ENCODE peak calls at places on chromosomes 13 and 19, in ten cellular contexts. Z, M, N, V, K, F, B, C, T and U are unnamed samples.

GRCh38 chr13:86757236-86757978 is 913.8 kb upstream of the SLITRK5 start:
- DNase-seq in T (no peak), B (no peak), V (no peak), Z (no peak), K (no peak), N (no peak), C (no peak), F (no peak), M (no peak), U (no peak)

GRCh38 chr19:17479325-17479791 is 9.0 kb downstream of the SLC27A1 start:
- DNase-seq in K (no peak), V (no peak), T (no peak), N (no peak), B (peak), Z (peak), F (no peak), M (no peak), C (peak), U (no peak)

GRCh38 chr19:29850482-29850881 is 38.7 kb downstream of the CCNE1 start:
- DNase-seq in N (no peak), M (no peak), Z (no peak), F (no peak), T (no peak), K (no peak), V (no peak), C (no peak), B (no peak), U (no peak)

GRCh38 chr19:48135411-48135810 is 24.8 kb upstream of the PLA2G4C start:
- DNase-seq in M (no peak), C (no peak), K (peak), N (no peak), T (no peak), Z (no peak), V (no peak), F (no peak), B (no peak), U (no peak)

GRCh38 chr13:77511552-77511951 is 24.0 kb upstream of the SCEL start:
- DNase-seq in B (no peak), C (no peak), V (no peak), Z (no peak), F (no peak), T (no peak), K (no peak), N (no peak), M (no peak), U (no peak)

GRCh38 chr13:27341616-27342015 is 71.0 kb downstream of the RASL11A start:
- DNase-seq in T (no peak), B (no peak), Z (peak), F (no peak), M (no peak), N (no peak), C (no peak), K (no peak), V (no peak), U (no peak)

GRCh38 chr13:48600374-48601364 is 53.1 kb upstream of the CYSLTR2 start:
- DNase-seq in F (no peak), M (no peak), B (peak), V (peak), Z (peak), C (peak), N (peak), K (no peak), T (no peak), U (peak)

GRCh38 chr13:100125946-100126345 is 37.1 kb downstream of the PCCA start:
- DNase-seq in F (no peak), T (no peak), B (no peak), Z (no peak), M (no peak), C (no peak), N (no peak), K (no peak), V (no peak), U (no peak)

GRCh38 chr19:10368101-10368803 is 12.1 kb downstream of the TYK2 start:
- DNase-seq in F (no peak), Z (no peak), M (no peak), T (no peak), B (no peak), V (no peak), K (no peak), N (no peak), C (no peak), U (no peak)

GRCh38 chr19:10201176-10201575 is 6.4 kb upstream of the DNMT1 start:
- DNase-seq in K (no peak), M (no peak), B (no peak), N (no peak), V (no peak), C (no peak), Z (no peak), T (no peak), F (no peak), U (no peak)

GRCh38 chr19:39203372-39204341 is at the start of gene SYCN:
- DNase-seq in N (no peak), M (no peak), F (no peak), V (no peak), C (no peak), K (no peak), T (no peak), Z (no peak), B (no peak), U (no peak)

GRCh38 chr13:97537110-97537509 is 103.1 kb downstream of the RAP2A start:
- DNase-seq in K (no peak), B (no peak), F (no peak), M (no peak), Z (no peak), V (no peak), T (no peak), C (no peak), N (no peak), U (no peak)
- H3K4me3 ChIP-seq in K (no peak), B (no peak), F (no peak), M (no peak), Z (no peak), V (no peak), T (no peak), C (no peak), N (no peak), U (no peak)

GRCh38 chr13:41605319-41606285 is 148.3 kb downstream of the RGCC start:
- DNase-seq in F (no peak), T (no peak), M (no peak), C (no peak), B (no peak), N (no peak), K (no peak), V (no peak), Z (no peak), U (no peak)
- TF ChIP-seq CTCF in F (no peak), T (no peak), M (no peak), C (no peak), B (peak), N (no peak), K (no peak), V (no peak), Z (no peak), U (peak)

GRCh38 chr19:3690551-3691371 is 9.5 kb downstream of the PIP5K1C start:
- DNase-seq in Z (no peak), K (no peak), C (no peak), B (no peak), N (no peak), V (no peak), F (no peak), T (no peak), M (no peak), U (no peak)

GRCh38 chr19:3684817-3685410 is 15.4 kb downstream of the PIP5K1C start:
- DNase-seq in V (no peak), C (no peak), N (no peak), T (no peak), F (no peak), M (no peak), K (no peak), Z (no peak), B (no peak), U (no peak)

GRCh38 chr19:3687393-3687773 is 12.9 kb downstream of the PIP5K1C start:
- DNase-seq in V (no peak), F (no peak), Z (no peak), C (no peak), K (no peak), T (no peak), N (no peak), B (no peak), M (no peak), U (no peak)

GRCh38 chr19:3691372-3691716 is 8.9 kb downstream of the PIP5K1C start:
- DNase-seq in C (no peak), V (no peak), N (no peak), F (no peak), K (no peak), M (no peak), Z (no peak), T (no peak), B (no peak), U (no peak)

GRCh38 chr19:3687774-3688706 is 12.2 kb downstream of the PIP5K1C start:
- DNase-seq in M (no peak), N (no peak), B (no peak), K (peak), C (no peak), V (no peak), Z (no peak), F (peak), T (no peak), U (no peak)
- H3K4me3 ChIP-seq in M (peak), N (no peak), B (no peak), K (peak), C (no peak), V (peak), Z (no peak), F (no peak), T (no peak), U (no peak)

DNA sequence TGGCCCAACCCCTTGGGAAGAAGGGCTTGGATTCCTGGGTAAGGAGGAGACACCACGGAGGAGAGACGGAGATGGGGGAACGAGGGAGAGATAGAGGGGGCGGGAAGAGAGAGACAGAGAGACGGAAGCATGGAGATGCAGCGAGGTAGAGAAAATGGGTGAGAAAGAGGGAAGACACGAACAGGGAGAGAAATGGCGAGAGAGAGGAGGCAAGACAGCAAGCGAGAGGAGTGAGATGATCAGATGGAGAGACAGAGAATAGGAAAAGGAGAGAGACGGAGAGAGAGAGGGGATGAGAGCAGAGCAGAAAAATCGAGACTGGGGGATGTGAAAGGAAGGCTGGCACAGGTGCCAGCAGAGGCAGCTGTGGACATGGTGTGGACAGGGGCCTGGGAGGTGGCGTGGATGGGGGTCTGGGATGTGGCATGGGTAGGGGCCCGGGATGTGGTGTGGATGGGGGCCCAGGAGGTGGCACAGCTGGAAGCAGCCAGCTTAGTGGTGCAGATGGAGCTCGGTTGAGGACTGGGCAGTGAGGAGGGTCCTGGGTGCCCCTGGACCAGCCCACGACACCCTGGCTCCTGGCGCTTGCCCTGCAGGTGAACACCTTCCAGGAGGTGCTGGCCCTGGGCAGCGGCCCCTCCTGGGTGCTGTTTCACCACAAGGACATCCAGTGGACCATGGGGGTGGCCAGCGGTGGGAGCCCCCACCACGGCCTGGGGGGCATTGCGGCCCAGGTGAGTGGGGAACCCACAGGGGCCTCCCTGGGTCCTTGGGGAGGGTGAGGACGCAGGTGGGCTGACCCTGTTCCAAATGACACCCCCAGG is 33.9 kb downstream of the HPN start:
- DNase-seq in V (no peak), T (no peak), C (no peak), B (no peak), M (no peak), F (no peak), K (no peak), N (no peak), Z (no peak), U (no peak)
- TF ChIP-seq CTCF in V (no peak), T (no peak), C (no peak), B (no peak), M (no peak), F (no peak), K (no peak), N (no peak), Z (no peak), U (no peak)

GRCh38 chr19:43700368-43701015 is 15.4 kb upstream of the IRGC start:
- DNase-seq in T (peak), N (peak), C (peak), K (peak), F (no peak), Z (peak), V (no peak), B (peak), M (peak), U (no peak)

GRCh38 chr19:43704002-43704705 is 11.7 kb upstream of the IRGC start:
- DNase-seq in C (no peak), V (no peak), F (no peak), N (no peak), M (no peak), K (peak), B (no peak), Z (no peak), T (no peak), U (no peak)

GRCh38 chr19:43697295-43697694 is 18.6 kb upstream of the IRGC start:
- DNase-seq in N (no peak), Z (no peak), B (no peak), V (no peak), K (no peak), T (no peak), C (no peak), F (no peak), M (no peak), U (no peak)

GRCh38 chr19:43695985-43696729 is 19.7 kb upstream of the IRGC start:
- DNase-seq in K (no peak), V (no peak), B (no peak), M (no peak), T (no peak), F (no peak), Z (no peak), N (no peak), C (no peak), U (no peak)

DNA sequence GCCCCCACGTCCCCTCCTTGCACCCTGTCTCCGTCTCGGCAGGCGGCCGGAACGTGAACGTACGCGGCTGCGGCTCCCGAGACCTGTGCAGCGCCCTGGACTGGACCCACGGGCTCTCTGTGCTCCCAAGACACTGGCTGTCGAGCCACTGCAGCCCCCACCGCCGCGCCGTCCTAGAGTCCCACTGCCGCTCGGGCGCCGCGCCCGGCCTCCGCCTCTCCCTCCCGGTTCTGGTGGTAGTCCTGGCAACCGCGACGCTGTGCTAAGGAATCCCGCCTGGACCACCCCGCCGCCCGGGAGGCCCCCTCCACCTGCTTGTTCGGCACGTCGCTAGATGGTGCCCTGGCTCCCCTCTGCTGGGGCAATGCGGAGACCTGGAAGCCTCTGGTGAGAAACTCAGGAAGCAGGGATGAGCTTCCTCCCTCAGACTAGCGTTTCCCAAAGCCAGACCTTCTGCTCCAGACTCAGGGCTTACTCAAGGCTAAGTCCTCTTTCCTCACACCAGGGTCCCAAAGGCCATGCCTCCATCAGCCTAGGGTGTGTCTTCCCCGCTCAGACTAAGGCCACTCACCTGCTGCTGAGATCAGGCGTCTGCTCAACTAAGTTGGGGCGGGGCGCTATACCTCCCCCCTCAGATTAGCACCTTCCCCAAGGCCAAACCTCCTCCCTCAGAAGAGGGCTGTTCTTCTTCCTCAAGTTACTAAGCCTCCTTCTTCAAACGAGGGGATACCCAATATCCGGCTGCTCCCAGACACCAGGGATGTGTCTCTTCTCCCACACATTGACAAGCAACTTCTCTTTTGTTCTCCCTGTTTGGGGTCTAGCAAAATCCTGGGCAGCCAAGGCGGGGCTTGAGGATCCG is 16.1 kb upstream of the IRGC start:
- DNase-seq in Z (peak), C (peak), T (no peak), F (no peak), B (peak), M (peak), K (peak), N (no peak), V (no peak), U (no peak)
- H3K4me3 ChIP-seq in Z (peak), C (no peak), T (peak), F (no peak), B (peak), M (peak), K (peak), N (no peak), V (peak), U (peak)

GRCh38 chr13:69524459-69525155 is 583.0 kb upstream of the ATXN8OS start:
- DNase-seq in V (peak), Z (no peak), B (no peak), C (no peak), F (no peak), K (no peak), T (no peak), M (no peak), N (no peak), U (peak)
- TF ChIP-seq CTCF in V (peak), Z (no peak), B (no peak), C (peak), F (no peak), K (no peak), T (no peak), M (no peak), N (peak), U (no peak)

DNA sequence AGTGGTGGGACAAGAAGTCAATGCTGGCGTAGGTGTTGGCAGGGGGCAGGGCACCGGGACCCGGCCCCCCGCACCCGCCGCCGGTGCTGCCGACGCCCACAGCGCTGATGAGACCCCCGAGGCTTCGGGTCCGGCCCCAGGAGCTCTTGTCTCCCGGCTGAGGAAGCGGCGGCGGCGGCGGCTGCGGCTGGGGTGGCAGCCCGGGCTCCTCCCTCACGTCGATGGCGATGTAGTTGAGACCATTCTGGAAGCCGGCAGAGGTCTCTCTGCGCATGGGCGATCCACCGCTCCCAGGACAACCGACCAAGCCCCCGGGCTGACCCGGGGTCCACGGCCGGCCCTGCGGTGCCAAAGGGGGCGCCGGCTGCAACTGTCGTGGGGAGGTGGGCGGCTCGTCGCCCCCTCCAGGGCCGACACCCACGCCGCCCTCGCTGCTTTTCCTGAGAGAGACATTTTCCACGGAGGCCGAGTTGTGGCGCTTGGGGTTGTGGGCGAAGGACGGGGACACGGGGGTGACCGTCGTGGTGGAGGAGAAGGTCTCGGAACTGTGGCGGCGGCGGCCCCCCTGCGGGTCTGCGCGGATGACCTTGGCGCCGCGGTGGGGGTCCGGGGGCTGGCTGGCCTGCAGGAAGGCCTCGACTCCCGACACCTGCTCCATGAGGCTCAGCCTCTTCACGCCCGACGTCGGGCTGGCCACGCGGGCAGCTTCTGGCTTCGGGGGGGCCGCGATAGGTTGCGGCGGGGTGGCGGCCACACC is 4.1 kb downstream of the IRS2 start:
- DNase-seq in V (no peak), T (no peak), B (no peak), Z (no peak), N (no peak), C (no peak), M (no peak), F (no peak), K (no peak), U (no peak)
- H3K4me3 ChIP-seq in V (peak), T (peak), B (peak), Z (peak), N (no peak), C (no peak), M (peak), F (no peak), K (peak), U (peak)